ENCODE peak calls at places on chromosome 11, in six cellular contexts. M is cardiac muscle cell, W is GM12878, L is GM20000, A is HFFc6, R is ovary. O is an unnamed sample.

GRCh38 chr11:69605737-69606526 is 35.0 kb upstream of the CCND1 start:
- DNase-seq in M (no peak), W (no peak), A (no peak), R (no peak), L (no peak), O (no peak)

GRCh38 chr11:114501901-114502300 is 57.8 kb downstream of the NXPE1 start:
- DNase-seq in R (no peak), W (no peak), L (no peak), M (no peak), A (no peak), O (no peak)

GRCh38 chr11:1117970-1118369 is 39.8 kb upstream of the MUC5AC start:
- DNase-seq in M (no peak), R (peak), W (no peak), L (no peak), A (no peak), O (no peak)

GRCh38 chr11:47863189-47863892 is 15.2 kb upstream of the NUP160 start:
- DNase-seq in R (no peak), A (peak), M (no peak), L (no peak), W (no peak), O (peak)

GRCh38 chr11:91005458-91005857 is 782.6 kb upstream of the CHORDC1 start:
- DNase-seq in R (no peak), L (no peak), A (no peak), W (no peak), M (no peak), O (no peak)

GRCh38 chr11:26028294-26028954 is 303.5 kb upstream of the ANO3 start:
- DNase-seq in A (peak), L (no peak), W (no peak), R (no peak), M (no peak), O (no peak)

GRCh38 chr11:3994030-3994640 is 100.5 kb upstream of the RRM1 start:
- DNase-seq in R (no peak), M (no peak), L (no peak), W (no peak), A (peak), O (peak)

GRCh38 chr11:77191429-77191822 is 63.4 kb downstream of the MYO7A start:
- DNase-seq in R (no peak), M (no peak), A (no peak), W (no peak), L (no peak), O (no peak)

GRCh38 chr11:36441610-36442208 is 68.4 kb downstream of the TRAF6 start:
- DNase-seq in M (no peak), A (no peak), W (peak), R (no peak), L (peak), O (no peak)

GRCh38 chr11:114159802-114160588 is 100.5 kb downstream of the ZBTB16 start:
- DNase-seq in W (peak), M (peak), A (peak), L (peak), R (peak), O (peak)

GRCh38 chr11:57332694-57333440 is 2.8 kb downstream of the SSRP1 start:
- DNase-seq in A (no peak), W (no peak), M (no peak), R (no peak), L (no peak), O (no peak)

GRCh38 chr11:97770570-97770969 is 1250.2 kb upstream of the CNTN5 start:
- DNase-seq in W (no peak), M (no peak), L (no peak), R (no peak), A (no peak), O (no peak)

GRCh38 chr11:117837791-117838190 is 13.2 kb upstream of the FXYD2 start:
- DNase-seq in R (peak), M (no peak), A (no peak), L (no peak), W (no peak), O (no peak)

GRCh38 chr11:16598906-16599305 is 139.5 kb upstream of the C11orf58 start:
- DNase-seq in R (no peak), M (no peak), A (no peak), W (no peak), L (no peak), O (no peak)

GRCh38 chr11:90243534-90243933 is 20.7 kb upstream of the CHORDC1 start:
- DNase-seq in A (no peak), R (no peak), L (no peak), M (no peak), W (no peak), O (no peak)

GRCh38 chr11:119173453-119173852 is 4.9 kb downstream of the NLRX1 start:
- DNase-seq in A (no peak), R (no peak), M (no peak), W (no peak), L (no peak), O (no peak)

GRCh38 chr11:2772544-2773031 is 72.8 kb upstream of the KCNQ1OT1 start:
- DNase-seq in M (no peak), L (no peak), R (peak), W (no peak), A (peak), O (peak)

GRCh38 chr11:3135491-3136440 is 29.3 kb downstream of the OSBPL5 start:
- DNase-seq in A (no peak), W (no peak), L (no peak), M (no peak), R (no peak), O (peak)

GRCh38 chr11:45473491-45473890 is 187.3 kb upstream of the SYT13 start:
- DNase-seq in A (no peak), W (no peak), M (no peak), R (no peak), L (no peak), O (no peak)

GRCh38 chr11:65077466-65077865 is 6.4 kb downstream of the CDCA5 start:
- DNase-seq in W (no peak), R (no peak), M (peak), L (no peak), A (no peak), O (peak)

GRCh38 chr11:4187055-4187988 is 92.7 kb downstream of the RRM1 start:
- DNase-seq in L (peak), A (peak), W (no peak), R (peak), M (peak), O (peak)

GRCh38 chr11:70668204-70669202 is 270.2 kb downstream of the CTTN start:
- DNase-seq in A (no peak), L (no peak), M (no peak), R (no peak), W (no peak), O (no peak)

GRCh38 chr11:12086271-12087074 is 23.9 kb upstream of the MICAL2 start:
- DNase-seq in R (peak), A (peak), M (no peak), L (no peak), W (no peak), O (peak)

GRCh38 chr11:75524576-75525432 is 937 bp downstream of the GDPD5 start:
- DNase-seq in W (no peak), M (peak), R (no peak), L (peak), A (no peak), O (peak)

GRCh38 chr11:134370526-134371435 is 39.0 kb downstream of the GLB1L2 start:
- DNase-seq in L (no peak), R (no peak), M (no peak), W (no peak), A (no peak), O (no peak)

GRCh38 chr11:86726118-86726748 is 53.8 kb upstream of the ME3 start:
- DNase-seq in L (no peak), A (no peak), W (no peak), R (no peak), M (no peak), O (no peak)

GRCh38 chr11:115606223-115607220 is 102.3 kb upstream of the CADM1 start:
- DNase-seq in L (no peak), A (no peak), M (peak), R (peak), W (no peak), O (no peak)

DNA sequence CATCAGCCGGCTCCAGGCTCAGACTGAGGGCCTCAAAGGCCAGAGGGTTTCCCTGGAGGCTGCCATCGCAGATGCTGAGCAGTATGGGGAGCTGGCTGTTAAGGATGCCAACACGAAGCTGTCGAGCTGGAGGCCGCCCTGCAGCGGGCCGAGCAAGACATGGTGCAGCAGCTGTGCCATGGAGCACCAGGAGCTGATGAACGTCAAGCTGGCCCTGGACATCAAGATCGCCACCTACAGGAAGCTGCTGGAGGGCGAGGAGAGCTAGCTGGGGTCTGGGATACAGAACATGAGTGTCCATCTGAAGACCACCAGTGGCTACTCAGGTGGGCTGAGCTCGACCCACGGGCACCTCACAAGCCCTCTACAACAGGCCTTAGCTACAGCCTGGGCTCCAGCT is 4.0 kb upstream of the SCUBE2 start:
- DNase-seq in M (no peak), A (no peak), L (no peak), R (no peak), W (no peak), O (peak)
- TF ChIP-seq CTCF in M (peak), A (peak), L (peak), R (no peak), W (peak), O (peak)

GRCh38 chr11:20647976-20648565 is 21.3 kb upstream of the NELL1 start:
- DNase-seq in W (peak), L (peak), M (peak), R (peak), A (peak), O (peak)
- TF ChIP-seq CTCF in W (peak), L (peak), M (peak), R (peak), A (peak), O (peak)

GRCh38 chr11:130691581-130691980 is 224.7 kb downstream of the SNX19 start:
- DNase-seq in R (no peak), M (no peak), A (no peak), W (no peak), L (no peak), O (no peak)
- TF ChIP-seq CTCF in R (no peak), M (no peak), A (no peak), W (no peak), L (no peak), O (no peak)

GRCh38 chr11:109644158-109644557 is 222.2 kb downstream of the C11orf87 start:
- DNase-seq in W (no peak), L (no peak), M (peak), R (no peak), A (no peak), O (no peak)

DNA sequence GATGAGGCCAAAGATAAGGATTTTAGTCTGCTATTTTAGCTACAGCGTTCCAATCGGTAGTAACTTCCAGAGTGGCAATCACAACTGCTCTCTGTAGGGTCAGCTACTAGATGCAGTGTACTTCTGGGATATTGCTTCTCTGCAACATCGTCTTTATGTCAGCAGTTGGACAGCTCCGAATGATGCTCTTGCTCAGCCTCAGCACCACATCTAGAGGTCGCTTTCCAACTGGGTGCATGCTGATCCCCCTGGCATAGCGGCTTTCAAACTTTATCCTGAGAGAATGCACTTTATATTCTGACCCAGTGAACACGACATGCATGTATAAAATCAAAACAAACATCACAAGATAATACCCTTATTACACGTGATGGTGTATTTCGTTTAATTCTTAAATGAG is 219.6 kb downstream of the C11orf87 start:
- DNase-seq in W (no peak), A (peak), R (no peak), L (no peak), M (peak), O (peak)
- TF ChIP-seq CTCF in W (no peak), A (peak), R (no peak), L (no peak), M (peak), O (no peak)

GRCh38 chr11:24240496-24240895 is 256.4 kb upstream of the LUZP2 start:
- DNase-seq in A (no peak), R (no peak), W (no peak), M (no peak), L (no peak), O (no peak)
- TF ChIP-seq CTCF in A (no peak), R (no peak), W (no peak), M (no peak), L (no peak), O (no peak)